ENCODE peak calls at places on chromosomes 4 and X, in nine cellular contexts. One of them, this sample, is unnamed.

GRCh38 chr4:8306511-8307021 is 37.0 kb downstream of the HTRA3 start:
- DNase-seq in dorsolateral prefrontal cortex: peak
- DNase-seq in amniotic epithelial cell: no peak
- DNase-seq in hippocampal formation: no peak
- DNase-seq in aorta: peak
- DNase-seq in Karpas-422: no peak
- DNase-seq in NB4: no peak
- DNase-seq in RPMI7951: no peak
- DNase-seq in astrocyte of the spinal cord: no peak
- DNase-seq in this sample: no peak

GRCh38 chr4:10655968-10656367 is 28.6 kb downstream of the CLNK start:
- DNase-seq in dorsolateral prefrontal cortex: no peak
- DNase-seq in amniotic epithelial cell: peak
- DNase-seq in hippocampal formation: no peak
- DNase-seq in aorta: no peak
- DNase-seq in Karpas-422: no peak
- DNase-seq in NB4: no peak
- DNase-seq in RPMI7951: peak
- DNase-seq in astrocyte of the spinal cord: peak
- DNase-seq in this sample: peak

GRCh38 chrX:15601932-15602331 is 1.2 kb upstream of the ACE2 start:
- DNase-seq in dorsolateral prefrontal cortex: no peak
- DNase-seq in amniotic epithelial cell: no peak
- DNase-seq in hippocampal formation: no peak
- DNase-seq in aorta: no peak
- DNase-seq in Karpas-422: no peak
- DNase-seq in NB4: no peak
- DNase-seq in RPMI7951: no peak
- DNase-seq in astrocyte of the spinal cord: no peak
- DNase-seq in this sample: no peak

GRCh38 chr4:112604590-112604989 is 32.1 kb downstream of the ZGRF1 start:
- DNase-seq in dorsolateral prefrontal cortex: no peak
- DNase-seq in amniotic epithelial cell: peak
- DNase-seq in hippocampal formation: peak
- DNase-seq in aorta: no peak
- DNase-seq in Karpas-422: peak
- DNase-seq in NB4: peak
- DNase-seq in RPMI7951: peak
- DNase-seq in astrocyte of the spinal cord: peak
- DNase-seq in this sample: peak

GRCh38 chr4:236028-236427 is 69.2 kb downstream of the ZNF732 start:
- DNase-seq in dorsolateral prefrontal cortex: no peak
- DNase-seq in amniotic epithelial cell: peak
- DNase-seq in hippocampal formation: no peak
- DNase-seq in aorta: no peak
- DNase-seq in Karpas-422: no peak
- DNase-seq in NB4: no peak
- DNase-seq in RPMI7951: no peak
- DNase-seq in astrocyte of the spinal cord: no peak
- DNase-seq in this sample: no peak

GRCh38 chrX:68332156-68332823 is 101.0 kb downstream of the OPHN1 start:
- DNase-seq in dorsolateral prefrontal cortex: no peak
- DNase-seq in amniotic epithelial cell: no peak
- DNase-seq in hippocampal formation: no peak
- DNase-seq in aorta: no peak
- DNase-seq in Karpas-422: no peak
- DNase-seq in NB4: no peak
- DNase-seq in RPMI7951: no peak
- DNase-seq in astrocyte of the spinal cord: peak
- DNase-seq in this sample: no peak

GRCh38 chr4:139692300-139693012 is 26.8 kb downstream of the MGST2 start:
- DNase-seq in dorsolateral prefrontal cortex: no peak
- DNase-seq in amniotic epithelial cell: no peak
- DNase-seq in hippocampal formation: no peak
- DNase-seq in aorta: no peak
- DNase-seq in Karpas-422: peak
- DNase-seq in NB4: peak
- DNase-seq in RPMI7951: peak
- DNase-seq in astrocyte of the spinal cord: no peak
- DNase-seq in this sample: no peak

GRCh38 chr4:57462843-57463242 is 352.7 kb upstream of the IGFBP7 start:
- DNase-seq in dorsolateral prefrontal cortex: no peak
- DNase-seq in amniotic epithelial cell: no peak
- DNase-seq in hippocampal formation: no peak
- DNase-seq in aorta: no peak
- DNase-seq in Karpas-422: no peak
- DNase-seq in NB4: no peak
- DNase-seq in RPMI7951: no peak
- DNase-seq in astrocyte of the spinal cord: no peak
- DNase-seq in this sample: no peak

GRCh38 chr4:87219648-87220093 is 747 bp downstream of the KLHL8 start:
- DNase-seq in dorsolateral prefrontal cortex: peak
- DNase-seq in amniotic epithelial cell: peak
- DNase-seq in hippocampal formation: peak
- DNase-seq in aorta: peak
- DNase-seq in Karpas-422: peak
- DNase-seq in NB4: peak
- DNase-seq in RPMI7951: peak
- DNase-seq in astrocyte of the spinal cord: no peak
- DNase-seq in this sample: peak

GRCh38 chr4:56050584-56050983 is 101.8 kb downstream of the CEP135 start:
- DNase-seq in dorsolateral prefrontal cortex: no peak
- DNase-seq in amniotic epithelial cell: no peak
- DNase-seq in hippocampal formation: no peak
- DNase-seq in aorta: no peak
- DNase-seq in Karpas-422: no peak
- DNase-seq in NB4: peak
- DNase-seq in RPMI7951: no peak
- DNase-seq in astrocyte of the spinal cord: no peak
- DNase-seq in this sample: no peak